ENCODE peak calls at places on chromosome 13, in ten cellular contexts. One of them, this sample, is unnamed.

GRCh38 chr13:33509642-33510229 is 224.2 kb upstream of the STARD13 start:
- DNase-seq in sigmoid colon: peak; percentile 81
- DNase-seq in HepG2: no peak
- DNase-seq in tibial nerve: peak; percentile 26
- DNase-seq in stomach: peak; percentile 41
- DNase-seq in GM12878: no peak
- DNase-seq in ovary: no peak
- DNase-seq in A549: no peak
- DNase-seq in SK-N-SH: no peak
- DNase-seq in esophagus muscularis mucosa: peak; percentile 92
- DNase-seq in this sample: peak; percentile 80

GRCh38 chr13:97259787-97260641 is 37.9 kb downstream of the MBNL2 start:
- DNase-seq in tibial nerve: no peak
- DNase-seq in A549: peak; percentile 40
- DNase-seq in SK-N-SH: no peak
- DNase-seq in HepG2: peak; percentile 77
- DNase-seq in GM12878: no peak
- DNase-seq in esophagus muscularis mucosa: no peak
- DNase-seq in ovary: no peak
- DNase-seq in sigmoid colon: no peak
- DNase-seq in stomach: no peak
- DNase-seq in this sample: no peak

GRCh38 chr13:57375876-57376275 is 208.9 kb downstream of the PRR20E start:
- DNase-seq in ovary: no peak
- DNase-seq in HepG2: no peak
- DNase-seq in tibial nerve: no peak
- DNase-seq in A549: no peak
- DNase-seq in GM12878: no peak
- DNase-seq in SK-N-SH: no peak
- DNase-seq in stomach: no peak
- DNase-seq in sigmoid colon: no peak
- DNase-seq in esophagus muscularis mucosa: no peak
- DNase-seq in this sample: no peak

GRCh38 chr13:27372896-27373295 is 51.5 kb upstream of the GTF3A start:
- DNase-seq in stomach: peak; percentile 80
- DNase-seq in sigmoid colon: no peak
- DNase-seq in tibial nerve: no peak
- DNase-seq in GM12878: no peak
- DNase-seq in HepG2: peak; percentile 68
- DNase-seq in esophagus muscularis mucosa: no peak
- DNase-seq in A549: no peak
- DNase-seq in SK-N-SH: no peak
- DNase-seq in ovary: no peak
- DNase-seq in this sample: no peak

GRCh38 chr13:51000058-51000457 is 90.5 kb downstream of the RNASEH2B start:
- DNase-seq in sigmoid colon: no peak
- DNase-seq in tibial nerve: no peak
- DNase-seq in GM12878: no peak
- DNase-seq in A549: no peak
- DNase-seq in HepG2: no peak
- DNase-seq in ovary: no peak
- DNase-seq in SK-N-SH: no peak
- DNase-seq in stomach: no peak
- DNase-seq in esophagus muscularis mucosa: peak; percentile 29
- DNase-seq in this sample: no peak

GRCh38 chr13:108961542-108962125 is 332.2 kb downstream of the MYO16 start:
- DNase-seq in sigmoid colon: no peak
- DNase-seq in SK-N-SH: peak; percentile 63
- DNase-seq in A549: peak; percentile 4
- DNase-seq in ovary: no peak
- DNase-seq in GM12878: peak; percentile 24
- DNase-seq in esophagus muscularis mucosa: no peak
- DNase-seq in HepG2: peak; percentile 43
- DNase-seq in tibial nerve: no peak
- DNase-seq in stomach: no peak
- DNase-seq in this sample: no peak

GRCh38 chr13:27044837-27045570 is 126.6 kb downstream of the USP12 start:
- DNase-seq in stomach: no peak
- DNase-seq in sigmoid colon: no peak
- DNase-seq in HepG2: no peak
- DNase-seq in A549: no peak
- DNase-seq in ovary: no peak
- DNase-seq in esophagus muscularis mucosa: peak; percentile 64
- DNase-seq in SK-N-SH: no peak
- DNase-seq in GM12878: peak; percentile 33
- DNase-seq in tibial nerve: no peak
- DNase-seq in this sample: no peak

GRCh38 chr13:63948045-63948444 is 2532.4 kb upstream of the PCDH20 start:
- DNase-seq in ovary: no peak
- DNase-seq in SK-N-SH: no peak
- DNase-seq in tibial nerve: no peak
- DNase-seq in HepG2: peak; percentile 40
- DNase-seq in stomach: no peak
- DNase-seq in GM12878: no peak
- DNase-seq in sigmoid colon: no peak
- DNase-seq in esophagus muscularis mucosa: no peak
- DNase-seq in A549: no peak
- DNase-seq in this sample: no peak

GRCh38 chr13:111383591-111384440 is 63.4 kb downstream of the TEX29 start:
- DNase-seq in GM12878: no peak
- DNase-seq in SK-N-SH: no peak
- DNase-seq in sigmoid colon: no peak
- DNase-seq in ovary: no peak
- DNase-seq in HepG2: no peak
- DNase-seq in stomach: peak; percentile 1
- DNase-seq in A549: no peak
- DNase-seq in esophagus muscularis mucosa: no peak
- DNase-seq in tibial nerve: no peak
- DNase-seq in this sample: no peak

GRCh38 chr13:99648266-99648665 is 147.0 kb downstream of the TM9SF2 start:
- DNase-seq in ovary: no peak
- DNase-seq in esophagus muscularis mucosa: no peak
- DNase-seq in HepG2: no peak
- DNase-seq in A549: no peak
- DNase-seq in tibial nerve: no peak
- DNase-seq in sigmoid colon: no peak
- DNase-seq in stomach: no peak
- DNase-seq in SK-N-SH: no peak
- DNase-seq in GM12878: no peak
- DNase-seq in this sample: no peak
- TF ChIP-seq EP300 in ovary: no peak
- TF ChIP-seq EP300 in esophagus muscularis mucosa: no peak
- TF ChIP-seq EP300 in HepG2: no peak
- TF ChIP-seq EP300 in A549: no peak
- TF ChIP-seq EP300 in tibial nerve: no peak
- TF ChIP-seq EP300 in sigmoid colon: no peak
- TF ChIP-seq EP300 in stomach: no peak
- TF ChIP-seq EP300 in SK-N-SH: no peak
- TF ChIP-seq EP300 in GM12878: no peak
- TF ChIP-seq EP300 in this sample: no peak

GRCh38 chr13:32165791-32166190 is 134.2 kb downstream of the FRY start:
- DNase-seq in tibial nerve: no peak
- DNase-seq in sigmoid colon: peak; percentile 68
- DNase-seq in SK-N-SH: no peak
- DNase-seq in HepG2: no peak
- DNase-seq in ovary: no peak
- DNase-seq in A549: no peak
- DNase-seq in GM12878: no peak
- DNase-seq in esophagus muscularis mucosa: no peak
- DNase-seq in stomach: no peak
- DNase-seq in this sample: no peak

GRCh38 chr13:32168136-32168535 is 136.6 kb downstream of the FRY start:
- DNase-seq in ovary: no peak
- DNase-seq in GM12878: no peak
- DNase-seq in SK-N-SH: no peak
- DNase-seq in sigmoid colon: no peak
- DNase-seq in tibial nerve: no peak
- DNase-seq in esophagus muscularis mucosa: no peak
- DNase-seq in stomach: no peak
- DNase-seq in A549: no peak
- DNase-seq in HepG2: peak; percentile 9
- DNase-seq in this sample: no peak

GRCh38 chr13:32159147-32159869 is 127.7 kb downstream of the FRY start:
- DNase-seq in sigmoid colon: no peak
- DNase-seq in HepG2: no peak
- DNase-seq in ovary: no peak
- DNase-seq in esophagus muscularis mucosa: no peak
- DNase-seq in A549: no peak
- DNase-seq in stomach: no peak
- DNase-seq in GM12878: no peak
- DNase-seq in tibial nerve: no peak
- DNase-seq in SK-N-SH: peak; percentile 27
- DNase-seq in this sample: no peak

DNA sequence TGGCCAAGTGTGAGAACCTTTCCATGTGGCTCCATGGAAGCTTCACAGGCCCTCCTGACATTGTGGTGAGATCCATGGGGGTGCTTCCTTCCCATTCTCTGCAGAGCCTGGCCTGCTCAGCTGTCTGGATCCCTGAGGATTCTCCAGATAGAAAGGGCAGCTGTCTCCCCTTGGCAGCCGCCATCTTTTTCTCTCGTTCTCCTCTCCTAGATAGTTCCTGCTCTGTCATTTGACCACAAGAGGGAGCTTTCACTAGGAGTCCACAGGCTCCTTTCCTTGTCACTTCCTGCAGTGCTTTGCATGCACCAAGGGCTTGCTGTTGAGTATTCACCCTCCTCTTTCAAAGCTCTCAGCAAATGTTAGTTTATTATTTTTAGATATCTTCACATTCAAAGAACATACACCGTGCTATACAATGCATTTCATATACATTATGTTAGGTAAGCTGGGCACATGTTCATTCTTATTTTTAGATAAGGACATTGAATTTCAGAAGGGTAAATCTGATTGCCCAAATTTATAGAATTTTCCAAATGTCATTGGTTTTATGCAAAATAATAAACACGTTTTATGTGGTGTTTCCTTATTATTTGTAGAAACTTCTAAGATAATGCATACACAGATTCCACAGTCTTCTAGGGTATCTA is 133.2 kb downstream of the FRY start:
- DNase-seq in SK-N-SH: peak; percentile 46
- DNase-seq in HepG2: peak; percentile 69
- DNase-seq in tibial nerve: no peak
- DNase-seq in stomach: no peak
- DNase-seq in ovary: no peak
- DNase-seq in A549: peak; percentile 50
- DNase-seq in sigmoid colon: no peak
- DNase-seq in GM12878: peak; percentile 11
- DNase-seq in esophagus muscularis mucosa: no peak
- DNase-seq in this sample: no peak
- TF ChIP-seq EP300 in SK-N-SH: no peak
- TF ChIP-seq EP300 in HepG2: no peak
- TF ChIP-seq EP300 in tibial nerve: no peak
- TF ChIP-seq EP300 in stomach: no peak
- TF ChIP-seq EP300 in ovary: no peak
- TF ChIP-seq EP300 in A549: no peak
- TF ChIP-seq EP300 in sigmoid colon: no peak
- TF ChIP-seq EP300 in GM12878: no peak
- TF ChIP-seq EP300 in esophagus muscularis mucosa: no peak
- TF ChIP-seq EP300 in this sample: no peak

DNA sequence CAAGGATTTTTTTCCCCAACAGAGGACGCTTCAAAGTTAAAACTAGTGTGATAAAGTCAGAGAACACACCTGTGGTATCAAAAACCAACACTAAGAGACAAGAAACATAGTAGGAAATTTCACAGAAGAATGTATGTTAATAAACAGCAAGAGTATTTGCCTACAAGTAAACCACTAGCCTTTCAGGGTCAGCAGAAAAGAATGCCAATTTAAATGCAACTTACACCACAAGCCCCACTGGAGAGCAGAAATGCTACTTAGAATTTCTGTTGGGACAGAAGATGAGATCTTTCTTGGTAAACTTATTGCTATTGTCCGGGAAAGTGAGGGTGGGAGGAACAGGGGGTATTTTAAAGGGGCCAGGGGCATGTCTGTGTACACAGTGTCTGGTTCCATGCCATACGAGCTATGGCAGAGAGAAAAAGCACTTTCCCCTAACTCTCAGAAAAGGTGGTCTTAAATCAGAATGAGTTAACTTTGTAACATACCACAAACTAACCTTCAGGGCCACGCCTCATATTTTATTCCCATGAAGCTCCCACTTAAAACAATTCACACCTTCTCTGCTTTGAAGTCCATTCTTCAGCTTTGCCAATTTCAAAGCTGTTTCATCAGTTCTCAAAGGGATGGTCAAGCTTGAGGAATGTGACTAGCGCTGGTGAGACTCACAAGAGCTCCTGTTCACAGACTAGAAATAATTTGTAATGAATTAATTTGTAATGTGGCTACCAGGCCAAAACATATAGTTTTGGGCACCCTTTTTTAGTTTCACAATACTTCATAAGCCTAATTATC is 68.4 kb downstream of the STK24 start:
- DNase-seq in GM12878: no peak
- DNase-seq in SK-N-SH: no peak
- DNase-seq in HepG2: peak; percentile 35
- DNase-seq in stomach: no peak
- DNase-seq in esophagus muscularis mucosa: no peak
- DNase-seq in sigmoid colon: no peak
- DNase-seq in tibial nerve: no peak
- DNase-seq in A549: no peak
- DNase-seq in ovary: no peak
- DNase-seq in this sample: no peak
- TF ChIP-seq EP300 in GM12878: no peak
- TF ChIP-seq EP300 in SK-N-SH: no peak
- TF ChIP-seq EP300 in HepG2: no peak
- TF ChIP-seq EP300 in stomach: no peak
- TF ChIP-seq EP300 in esophagus muscularis mucosa: no peak
- TF ChIP-seq EP300 in sigmoid colon: no peak
- TF ChIP-seq EP300 in tibial nerve: no peak
- TF ChIP-seq EP300 in A549: no peak
- TF ChIP-seq EP300 in ovary: no peak
- TF ChIP-seq EP300 in this sample: no peak

GRCh38 chr13:41017153-41017552 is 2.0 kb downstream of the ELF1 start:
- DNase-seq in A549: no peak
- DNase-seq in SK-N-SH: no peak
- DNase-seq in sigmoid colon: no peak
- DNase-seq in ovary: no peak
- DNase-seq in GM12878: no peak
- DNase-seq in esophagus muscularis mucosa: no peak
- DNase-seq in stomach: peak; percentile 41
- DNase-seq in HepG2: no peak
- DNase-seq in tibial nerve: no peak
- DNase-seq in this sample: no peak
- TF ChIP-seq EP300 in A549: no peak
- TF ChIP-seq EP300 in SK-N-SH: no peak
- TF ChIP-seq EP300 in sigmoid colon: no peak
- TF ChIP-seq EP300 in ovary: no peak
- TF ChIP-seq EP300 in GM12878: no peak
- TF ChIP-seq EP300 in esophagus muscularis mucosa: no peak
- TF ChIP-seq EP300 in stomach: no peak
- TF ChIP-seq EP300 in HepG2: no peak
- TF ChIP-seq EP300 in tibial nerve: no peak
- TF ChIP-seq EP300 in this sample: no peak

DNA sequence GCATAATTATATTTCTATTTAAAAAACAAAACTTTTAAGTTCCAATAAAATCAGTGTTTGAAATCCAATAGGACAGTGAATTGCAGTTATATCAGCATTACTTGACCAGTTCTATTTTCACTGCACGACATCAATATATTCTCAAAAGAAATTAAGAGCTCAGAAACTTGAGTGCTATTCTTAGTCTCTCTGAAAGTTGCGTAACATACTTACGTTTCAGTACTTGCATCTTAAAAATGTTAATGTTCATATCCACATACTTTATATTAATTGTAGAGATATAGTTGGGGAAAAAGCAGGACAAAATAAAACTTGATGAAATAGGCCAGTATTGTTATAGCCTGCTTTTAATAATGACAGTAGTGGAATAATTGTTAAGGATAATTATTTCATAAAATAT is 720.5 kb upstream of the PCDH9 start:
- DNase-seq in esophagus muscularis mucosa: no peak
- DNase-seq in HepG2: no peak
- DNase-seq in tibial nerve: no peak
- DNase-seq in A549: no peak
- DNase-seq in GM12878: no peak
- DNase-seq in stomach: no peak
- DNase-seq in SK-N-SH: no peak
- DNase-seq in sigmoid colon: no peak
- DNase-seq in ovary: no peak
- DNase-seq in this sample: no peak
- TF ChIP-seq EP300 in esophagus muscularis mucosa: no peak
- TF ChIP-seq EP300 in HepG2: no peak
- TF ChIP-seq EP300 in tibial nerve: no peak
- TF ChIP-seq EP300 in A549: no peak
- TF ChIP-seq EP300 in GM12878: no peak
- TF ChIP-seq EP300 in stomach: no peak
- TF ChIP-seq EP300 in SK-N-SH: no peak
- TF ChIP-seq EP300 in sigmoid colon: no peak
- TF ChIP-seq EP300 in ovary: no peak
- TF ChIP-seq EP300 in this sample: no peak

This sample was measured in suprapubic skin.